ENCODE peak calls at places on chromosomes 11 and 22, in four cellular contexts. G, K, E and D are unnamed samples.
A peak's percentile ranks its signal among the peaks of the same experiment; 100 is the strongest.

GRCh38 chr22:32584650-32585049 is 110.0 kb downstream of the FBXO7 start:
- DNase-seq in E (no peak), K (no peak), G (no peak), D (no peak)

GRCh38 chr11:1632053-1632714 is 2.6 kb downstream of the KRTAP5-5 start:
- DNase-seq in K (no peak), G (no peak), E (no peak), D (no peak)

GRCh38 chr22:42560381-42560780 is 6.6 kb downstream of the SERHL2 start:
- DNase-seq in K (no peak), E (no peak), G (no peak), D (no peak)

GRCh38 chr11:71298016-71298550 is 45.7 kb upstream of the SHANK2 start:
- DNase-seq in E (no peak), G (no peak), K (no peak), D (no peak)

GRCh38 chr11:100676901-100677300 is 10.2 kb upstream of the ARHGAP42 start:
- DNase-seq in K (no peak), G (peak; percentile 30), E (no peak), D (no peak)

GRCh38 chr11:64936539-64936938 is 846 bp upstream of the GPHA2 start:
- DNase-seq in E (no peak), K (no peak), G (no peak), D (no peak)

GRCh38 chr11:14927146-14927545 is 35.1 kb upstream of the CYP2R1 start:
- DNase-seq in E (no peak), G (peak; percentile 73), K (no peak), D (no peak)

GRCh38 chr11:62688481-62688880 is 849 bp downstream of the LRRN4CL start:
- DNase-seq in G (no peak), E (no peak), K (no peak), D (no peak)

GRCh38 chr22:29642694-29643093 is 39.3 kb downstream of the NF2 start:
- DNase-seq in G (no peak), E (no peak), K (no peak), D (no peak)

GRCh38 chr11:35012467-35013191 is 96.2 kb downstream of the PDHX start:
- DNase-seq in E (no peak), K (no peak), G (peak; percentile 46), D (no peak)

GRCh38 chr11:131538322-131538721 is 167.9 kb downstream of the NTM start:
- DNase-seq in K (no peak), G (no peak), E (no peak), D (no peak)

GRCh38 chr11:111982019-111982464 is 43.2 kb upstream of the DLAT start:
- DNase-seq in E (peak; percentile 5), G (peak; percentile 65), K (peak; percentile 77), D (peak; percentile 8)

GRCh38 chr11:36273110-36273509 is 16.1 kb downstream of the COMMD9 start:
- DNase-seq in K (no peak), E (no peak), G (no peak), D (no peak)

GRCh38 chr11:2825261-2825885 is 60.2 kb downstream of the CDKN1C start:
- DNase-seq in E (no peak), K (no peak), G (peak; percentile 13), D (no peak)

GRCh38 chr11:44927174-44927661 is 23.5 kb downstream of the TP53I11 start:
- DNase-seq in G (peak; percentile 41), E (no peak), K (peak; percentile 89), D (no peak)

GRCh38 chr22:46610345-46610744 is 9.8 kb upstream of the GRAMD4 start:
- DNase-seq in G (no peak), K (no peak), E (no peak), D (no peak)